ENCODE peak calls at places on chromosomes 12 and 14, in four cellular contexts. A, X, F and H are unnamed samples.

GRCh38 chr14:100304825-100305445 is 1.3 kb downstream of the SLC25A29 start:
- DNase-seq in A (peak), X (no peak), F (peak), H (no peak)

GRCh38 chr12:109640961-109641360 is 67.4 kb downstream of the MVK start:
- DNase-seq in A (no peak), X (no peak), F (no peak), H (no peak)

GRCh38 chr14:54462048-54462447 is 20.9 kb upstream of the CNIH1 start:
- DNase-seq in A (no peak), X (no peak), F (no peak), H (no peak)

GRCh38 chr12:18864900-18865561 is 127.1 kb downstream of the CAPZA3 start:
- DNase-seq in A (no peak), X (peak), F (peak), H (no peak)

GRCh38 chr14:90373887-90374286 is 22.9 kb upstream of the CALM1 start:
- DNase-seq in A (no peak), X (peak), F (no peak), H (no peak)

GRCh38 chr12:79454338-79454777 is 236.4 kb downstream of the PAWR start:
- DNase-seq in A (no peak), X (no peak), F (no peak), H (peak)

GRCh38 chr12:112342587-112342986 is 39.6 kb downstream of the HECTD4 start:
- DNase-seq in A (no peak), X (no peak), F (no peak), H (no peak)

GRCh38 chr12:62191747-62192485 is 68.3 kb upstream of the USP15 start:
- DNase-seq in A (peak), X (peak), F (no peak), H (no peak)

GRCh38 chr12:46491548-46491947 is 119.0 kb upstream of the SLC38A2 start:
- DNase-seq in A (no peak), X (no peak), F (no peak), H (no peak)

GRCh38 chr14:53055003-53055402 is 98.1 kb downstream of the DDHD1 start:
- DNase-seq in A (no peak), X (peak), F (peak), H (peak)

GRCh38 chr12:62044450-62044849 is 215.8 kb upstream of the USP15 start:
- DNase-seq in A (no peak), X (no peak), F (no peak), H (no peak)

GRCh38 chr12:52627395-52628110 is 9.2 kb upstream of the KRT73 start:
- DNase-seq in A (no peak), X (no peak), F (no peak), H (no peak)

GRCh38 chr14:94038921-94039629 is 12.9 kb downstream of the OTUB2 start:
- DNase-seq in A (no peak), X (no peak), F (no peak), H (no peak)

DNA sequence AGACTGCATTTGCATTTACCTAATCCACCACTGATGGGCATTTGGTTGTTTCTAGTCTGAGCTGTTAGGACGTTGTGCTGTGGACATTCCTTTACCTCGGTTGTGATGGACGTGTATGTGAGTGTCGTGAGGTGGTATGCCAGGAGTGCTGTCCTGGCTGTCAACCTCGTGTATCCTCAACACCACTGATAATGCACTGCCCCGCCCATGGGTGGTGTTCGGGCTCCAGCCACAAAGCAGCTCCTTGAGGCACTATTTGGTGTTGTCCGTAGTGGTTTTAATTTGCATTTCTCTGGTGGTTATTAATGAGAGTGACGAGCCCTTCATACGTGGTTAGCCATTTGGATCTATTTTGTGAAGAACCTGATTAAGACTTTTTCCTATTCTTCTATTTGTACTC is 87.6 kb downstream of the PPP2R5C start:
- DNase-seq in A (no peak), X (no peak), F (peak), H (no peak)
- TF ChIP-seq FOXJ3 in A (no peak), X (no peak), F (no peak), H (no peak)

GRCh38 chr14:105249175-105250007 is 1.1 kb downstream of the BTBD6 start:
- DNase-seq in A (peak), X (peak), F (no peak), H (no peak)
- TF ChIP-seq MAX in A (peak), X (no peak), F (no peak), H (no peak)

DNA sequence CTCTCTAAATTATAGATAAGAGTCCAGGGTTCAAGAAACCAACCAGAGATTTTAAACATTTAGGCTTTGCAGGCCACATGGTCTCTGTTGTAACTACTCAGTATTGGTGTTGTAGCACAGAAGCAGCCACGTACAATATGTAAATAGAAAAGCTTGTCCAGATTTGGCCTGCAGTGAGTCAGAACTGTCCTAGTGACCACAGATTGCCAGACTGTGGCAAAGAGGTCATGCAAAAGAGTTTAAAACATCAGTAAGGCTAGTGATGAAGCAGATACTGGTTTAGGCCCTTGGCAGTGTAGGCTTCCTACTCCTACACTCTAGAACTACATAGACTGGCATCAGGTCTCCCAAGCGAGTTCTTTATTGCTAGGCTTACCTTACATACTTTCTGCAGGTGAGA is 117.6 kb upstream of the GARIN6 start:
- DNase-seq in A (no peak), X (no peak), F (no peak), H (no peak)
- TF ChIP-seq FOXJ3 in A (no peak), X (no peak), F (no peak), H (no peak)

GRCh38 chr12:12913626-12914388 is 22.4 kb downstream of the GPRC5A start:
- DNase-seq in A (no peak), X (no peak), F (no peak), H (no peak)
- TF ChIP-seq MAX in A (no peak), X (no peak), F (no peak), H (no peak)

DNA sequence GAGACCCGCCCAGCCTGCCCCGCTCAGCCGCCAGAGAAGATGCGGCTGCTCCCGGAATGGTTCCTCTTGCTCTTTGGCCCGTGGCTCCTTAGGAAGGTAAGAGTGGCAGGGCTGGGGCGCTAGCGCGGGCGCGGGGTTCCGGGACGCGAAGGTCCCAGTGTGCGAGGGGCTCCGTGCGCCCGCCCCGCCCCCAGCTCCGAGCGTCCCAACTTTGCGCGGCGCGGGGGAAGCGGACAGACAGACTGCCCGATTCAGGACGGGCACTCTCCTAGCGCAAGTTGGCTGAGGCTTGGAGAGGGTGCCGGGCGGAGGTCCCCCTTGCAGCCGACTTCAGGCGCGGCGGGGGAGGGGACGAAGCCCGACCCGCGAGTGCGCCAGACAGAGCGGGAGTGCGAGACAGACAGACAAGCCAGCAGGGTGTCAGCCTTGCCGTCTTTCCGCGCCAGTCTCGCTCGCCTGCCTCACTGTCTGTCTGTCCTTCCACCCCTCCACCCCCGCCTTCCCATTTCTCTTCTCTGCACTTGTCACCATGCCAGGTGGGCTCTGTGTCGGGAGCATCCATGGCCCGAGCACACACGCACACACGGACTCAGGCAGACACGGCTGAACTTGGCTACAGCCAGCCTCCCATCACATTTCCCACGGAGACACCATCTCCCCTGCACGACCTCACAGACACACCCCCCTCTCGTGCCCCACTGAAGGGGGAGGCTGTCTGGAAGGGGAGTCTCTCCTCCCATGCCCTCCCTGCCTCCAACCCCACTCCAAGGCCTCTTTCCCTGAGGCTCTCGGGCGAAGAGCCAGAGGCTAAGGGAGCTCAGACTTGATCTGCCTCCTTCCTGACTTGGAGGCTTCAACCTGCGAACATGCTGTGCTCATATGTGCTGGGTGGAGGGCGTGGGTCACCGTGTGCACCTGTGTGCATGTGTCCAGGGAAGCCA is 607 bp downstream of the NXPH4 start:
- DNase-seq in A (no peak), X (peak), F (no peak), H (no peak)
- TF ChIP-seq FOXJ3 in A (no peak), X (no peak), F (no peak), H (no peak)

GRCh38 chr14:103724116-103724515 is 8.5 kb downstream of the ZFYVE21 start:
- DNase-seq in A (no peak), X (peak), F (peak), H (no peak)
- TF ChIP-seq MAX in A (no peak), X (no peak), F (no peak), H (no peak)

GRCh38 chr12:71129364-71129763 is 28.4 kb downstream of the TSPAN8 start:
- DNase-seq in A (no peak), X (no peak), F (no peak), H (no peak)
- TF ChIP-seq FOXJ3 in A (no peak), X (no peak), F (no peak), H (no peak)

GRCh38 chr14:29016050-29016900 is 249.7 kb downstream of the FOXG1 start:
- DNase-seq in A (peak), X (peak), F (peak), H (peak)
- TF ChIP-seq MAX in A (no peak), X (no peak), F (no peak), H (no peak)